ENCODE peak calls at places on chromosomes 5 and 9, in seven cellular contexts. G is SJSA1; J is CD8-positive, alpha-beta T cell; L is breast epithelium; C is neural progenitor cell; F is left ventricle myocardium inferior; H is lower lobe of right lung. X is an unnamed sample.
A peak's percentile ranks its signal among the peaks of the same experiment; 100 is the strongest.

GRCh38 chr9:114929166-114929565 is 1.2 kb downstream of the TNFSF8 start:
- DNase-seq in G (no peak), J (no peak), L (no peak), C (no peak), F (no peak), H (no peak), X (no peak)

GRCh38 chr5:43161244-43161643 is 30.8 kb upstream of the NIM1K start:
- DNase-seq in G (no peak), J (peak; percentile 11), L (no peak), C (no peak), F (no peak), H (no peak), X (no peak)

GRCh38 chr5:67536892-67537291 is 340.3 kb upstream of the CD180 start:
- DNase-seq in G (no peak), J (no peak), L (no peak), C (no peak), F (no peak), H (no peak), X (no peak)

GRCh38 chr5:66933066-66933465 is 263.5 kb downstream of the CD180 start:
- DNase-seq in G (no peak), J (no peak), L (no peak), C (no peak), F (no peak), H (no peak), X (no peak)

GRCh38 chr9:130327781-130328348 is 62.3 kb downstream of the HMCN2 start:
- DNase-seq in G (no peak), J (no peak), L (no peak), C (no peak), F (peak; percentile 55), H (no peak), X (no peak)

GRCh38 chr9:136292591-136293448 is 11.1 kb downstream of the CCDC187 start:
- DNase-seq in G (no peak), J (no peak), L (no peak), C (no peak), F (no peak), H (no peak), X (no peak)

GRCh38 chr5:10663531-10664183 is 97.4 kb downstream of the DAP start:
- DNase-seq in G (peak; percentile 41), J (no peak), L (no peak), C (peak; percentile 23), F (no peak), H (no peak), X (no peak)

GRCh38 chr9:89873801-89874200 is 269.0 kb downstream of the GADD45G start:
- DNase-seq in G (peak; percentile 16), J (no peak), L (no peak), C (no peak), F (no peak), H (peak; percentile 10), X (no peak)

GRCh38 chr5:102090770-102091169 is 205.3 kb downstream of the SLCO4C1 start:
- DNase-seq in G (peak; percentile 41), J (no peak), L (no peak), C (peak; percentile 80), F (no peak), H (no peak), X (no peak)

GRCh38 chr5:174617910-174618309 is 106.5 kb upstream of the MSX2 start:
- DNase-seq in G (no peak), J (no peak), L (no peak), C (no peak), F (no peak), H (no peak), X (no peak)

GRCh38 chr9:99365233-99365980 is 143.3 kb downstream of the SEC61B start:
- DNase-seq in G (no peak), J (no peak), L (no peak), C (no peak), F (no peak), H (no peak), X (no peak)

DNA sequence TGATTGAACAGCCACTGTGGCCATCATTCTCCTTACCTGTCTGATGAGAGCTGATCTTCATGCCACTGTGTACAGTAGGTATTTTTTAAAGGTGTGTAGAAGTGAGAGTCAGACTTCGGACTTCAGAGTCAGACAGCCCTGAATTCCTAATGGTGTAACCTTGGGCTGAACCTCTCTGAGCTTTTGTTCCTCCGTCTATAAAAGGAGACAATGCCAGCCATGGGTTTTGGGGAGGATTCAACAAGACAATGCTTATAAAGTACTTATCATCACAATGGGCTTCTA is 18.7 kb downstream of the GSN start:
- DNase-seq in G (no peak), J (no peak), L (no peak), C (no peak), F (no peak), H (no peak), X (no peak)
- H3K4me3 ChIP-seq in G (peak overlapping the region; percentile 1), J (no peak overlapping the region), L (peak overlapping the region; percentile 5), C (peak overlapping the region; percentile 16), F (peak overlapping the region; percentile 62), H (peak overlapping the region; percentile 30), X (no peak overlapping the region)

GRCh38 chr9:95089257-95089873 is 228.1 kb downstream of the FANCC start:
- DNase-seq in G (no peak), J (no peak), L (peak; percentile 39), C (no peak), F (no peak), H (no peak), X (no peak)

GRCh38 chr9:95087659-95088242 is 229.8 kb downstream of the FANCC start:
- DNase-seq in G (no peak), J (no peak), L (peak; percentile 42), C (no peak), F (no peak), H (peak; percentile 69), X (no peak)

GRCh38 chr9:95089916-95090791 is 227.4 kb downstream of the FANCC start:
- DNase-seq in G (peak; percentile 63), J (no peak), L (peak; percentile 52), C (no peak), F (peak; percentile 70), H (no peak), X (no peak)

GRCh38 chr9:95086564-95086955 is 230.9 kb downstream of the FANCC start:
- DNase-seq in G (no peak), J (no peak), L (no peak), C (peak; percentile 69), F (no peak), H (no peak), X (no peak)

DNA sequence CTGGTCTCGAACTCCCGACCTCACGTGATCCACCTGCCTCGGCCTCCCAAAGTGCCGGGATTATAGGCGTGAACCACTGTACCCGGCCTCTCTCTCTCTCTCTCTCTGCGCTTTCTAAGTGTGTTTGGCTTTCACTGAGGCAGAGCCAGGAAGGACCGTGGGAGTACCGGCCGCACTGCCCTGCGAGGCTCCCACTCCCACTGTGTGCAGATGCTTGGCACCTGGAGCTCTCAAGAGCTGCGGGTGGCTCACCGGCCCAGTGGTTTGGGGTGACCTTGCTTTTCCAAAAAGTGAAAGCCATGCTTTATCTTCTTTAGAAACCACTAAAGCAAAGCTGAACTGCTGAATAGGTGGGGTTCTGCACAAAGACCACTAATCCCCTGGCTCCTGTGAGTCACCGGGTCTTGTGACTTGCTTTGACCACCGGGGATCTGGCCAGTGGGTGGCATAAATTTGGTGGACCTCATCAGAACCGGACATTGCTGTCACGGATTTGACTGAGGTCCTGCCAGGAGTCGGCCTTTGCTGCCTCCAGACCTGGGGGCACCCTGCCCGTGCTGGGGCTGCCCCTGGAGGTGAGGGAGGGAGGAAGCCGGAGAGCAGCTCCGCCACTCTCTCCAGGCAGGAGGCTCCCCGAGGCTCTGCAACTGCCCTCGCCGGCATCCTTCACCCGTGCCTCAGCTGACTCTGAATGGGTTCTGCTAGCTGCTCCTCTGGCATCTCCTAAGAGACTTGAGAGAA is 228.9 kb downstream of the FANCC start:
- DNase-seq in G (peak; percentile 92), J (no peak), L (peak; percentile 40), C (peak; percentile 54), F (no peak), H (no peak), X (no peak)
- H3K4me1 ChIP-seq in G (peaks cover 66% of the 10 kb centered on the region), J (no peaks in the 10 kb centered on the region), L (peaks cover 9% of the 10 kb centered on the region), C (peaks cover 29% of the 10 kb centered on the region), F (peaks cover 100% of the 10 kb centered on the region), H (peaks cover 58% of the 10 kb centered on the region), X (peaks cover 1% of the 10 kb centered on the region)

GRCh38 chr5:148828461-148829247 is 2.2 kb downstream of the ADRB2 start:
- DNase-seq in G (no peak), J (no peak), L (no peak), C (no peak), F (no peak), H (no peak), X (no peak)
- H3K4me3 ChIP-seq in G (peak overlapping the region; percentile 47), J (peak overlapping the region; percentile 26), L (peak overlapping the region; percentile 57), C (no peak overlapping the region), F (peak overlapping the region; percentile 76), H (peak overlapping the region; percentile 71), X (no peak overlapping the region)

GRCh38 chr5:74575741-74576538 is 64.6 kb downstream of the ENC1 start:
- DNase-seq in G (peak; percentile 73), J (no peak), L (no peak), C (no peak), F (no peak), H (no peak), X (no peak)
- H3K4me1 ChIP-seq in G (peaks cover 30% of the 10 kb centered on the region), J (peaks cover 23% of the 10 kb centered on the region), L (no peaks in the 10 kb centered on the region), C (peaks cover 24% of the 10 kb centered on the region), F (peaks cover 21% of the 10 kb centered on the region), H (peaks cover 25% of the 10 kb centered on the region), X (peaks cover 1% of the 10 kb centered on the region)

GRCh38 chr5:60487466-60487865 is 212.5 kb downstream of the DEPDC1B start:
- DNase-seq in G (no peak), J (no peak), L (no peak), C (no peak), F (no peak), H (no peak), X (no peak)

GRCh38 chr5:60487885-60488425 is 212.0 kb downstream of the DEPDC1B start:
- DNase-seq in G (no peak), J (no peak), L (no peak), C (no peak), F (no peak), H (no peak), X (no peak)

GRCh38 chr5:60489377-60489776 is 210.6 kb downstream of the DEPDC1B start:
- DNase-seq in G (no peak), J (no peak), L (no peak), C (no peak), F (no peak), H (no peak), X (no peak)

GRCh38 chr5:60489856-60490255 is 210.1 kb downstream of the DEPDC1B start:
- DNase-seq in G (no peak), J (no peak), L (no peak), C (no peak), F (no peak), H (no peak), X (no peak)

DNA sequence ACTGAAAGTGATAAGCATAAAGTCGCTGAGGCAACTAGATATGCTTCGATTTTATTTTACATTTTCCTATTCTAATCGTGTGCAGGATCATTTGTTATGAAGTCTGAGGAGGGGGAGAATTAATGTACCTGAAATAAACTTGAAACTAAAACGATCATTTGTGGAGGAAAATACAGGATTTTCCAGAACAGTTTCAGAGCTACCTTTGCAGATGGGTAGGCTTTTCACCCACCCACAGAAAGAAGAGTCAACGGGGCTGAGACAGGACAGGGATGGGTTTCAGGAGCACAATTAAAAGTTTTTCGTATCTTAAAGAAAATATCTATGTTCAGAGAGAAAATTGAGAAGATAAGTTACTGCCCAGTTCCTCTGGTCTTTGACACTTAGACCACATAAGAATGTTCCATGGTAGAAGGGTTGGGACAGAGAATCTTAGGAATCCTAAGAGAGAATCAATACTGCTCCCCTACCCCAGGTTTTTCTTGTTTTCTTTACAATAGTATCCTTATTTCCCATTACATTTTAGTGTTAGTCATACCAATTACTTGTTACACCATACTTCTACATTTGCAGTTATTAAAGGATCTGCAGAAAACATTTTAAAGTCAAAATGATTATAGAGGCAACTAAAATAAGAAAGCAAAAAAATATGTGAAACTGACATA is 211.4 kb downstream of the DEPDC1B start:
- DNase-seq in G (no peak), J (no peak), L (no peak), C (no peak), F (no peak), H (no peak), X (no peak)
- H3K4me3 ChIP-seq in G (no peak overlapping the region), J (no peak overlapping the region), L (no peak overlapping the region), C (no peak overlapping the region), F (no peak overlapping the region), H (no peak overlapping the region), X (no peak overlapping the region)